ENCODE peak calls at places on chromosomes 5 and 9, in eight cellular contexts. M, O, S, F, L, P, D and N are unnamed samples.

GRCh38 chr5:132050136-132050535 is 10.3 kb upstream of the IL3 start:
- DNase-seq in O (no peak), S (no peak), P (peak), D (peak), F (no peak), L (peak), M (peak), N (peak)

GRCh38 chr9:21778300-21778699 is 24.1 kb upstream of the MTAP start:
- DNase-seq in P (no peak), S (no peak), D (no peak), O (peak), L (no peak), F (no peak), M (no peak), N (no peak)

GRCh38 chr9:32395483-32396216 is 11.2 kb downstream of the ACO1 start:
- DNase-seq in M (peak), P (peak), O (peak), F (no peak), S (no peak), D (no peak), L (peak), N (no peak)

GRCh38 chr9:131257266-131258025 is 18.9 kb downstream of the FAM78A start:
- DNase-seq in S (no peak), M (peak), P (no peak), L (no peak), O (no peak), D (peak), F (no peak), N (no peak)

GRCh38 chr5:139354186-139354585 is 12.5 kb downstream of the PAIP2 start:
- DNase-seq in D (no peak), F (no peak), O (no peak), M (no peak), P (no peak), L (no peak), S (no peak), N (no peak)

GRCh38 chr9:88535226-88535931 is 401 bp downstream of the NXNL2 start:
- DNase-seq in L (no peak), D (peak), O (no peak), S (no peak), P (no peak), F (no peak), M (no peak), N (no peak)

GRCh38 chr5:115243412-115243811 is 19.3 kb downstream of the PGGT1B start:
- DNase-seq in D (no peak), M (no peak), L (no peak), S (no peak), F (no peak), O (peak), P (no peak), N (no peak)

GRCh38 chr9:131238402-131239021 is 37.8 kb downstream of the FAM78A start:
- DNase-seq in M (peak), D (peak), F (peak), O (peak), P (peak), L (no peak), S (peak), N (no peak)

GRCh38 chr9:136225748-136226679 is 19.6 kb downstream of the QSOX2 start:
- DNase-seq in L (peak), O (peak), S (peak), D (peak), M (peak), P (no peak), F (peak), N (peak)

GRCh38 chr5:56075361-56075760 is 80.6 kb upstream of the IL6ST start:
- DNase-seq in P (peak), F (no peak), D (no peak), M (peak), S (no peak), O (peak), L (peak), N (no peak)

GRCh38 chr9:121958530-121958929 is 134.6 kb downstream of the TTLL11 start:
- DNase-seq in S (no peak), O (no peak), L (no peak), P (no peak), D (no peak), M (no peak), F (no peak), N (no peak)

GRCh38 chr9:135016876-135017275 is 70.6 kb upstream of the OLFM1 start:
- DNase-seq in M (no peak), O (no peak), D (no peak), P (no peak), F (no peak), L (no peak), S (no peak), N (no peak)

GRCh38 chr9:116377179-116377790 is 223.7 kb downstream of the PAPPA start:
- DNase-seq in O (peak), L (no peak), D (no peak), F (no peak), P (no peak), S (no peak), M (no peak), N (no peak)

GRCh38 chr5:31916327-31916726 is 257.8 kb downstream of the GOLPH3 start:
- DNase-seq in M (no peak), L (peak), D (no peak), P (no peak), S (no peak), O (no peak), F (no peak), N (no peak)

GRCh38 chr5:139725073-139725830 is 70.4 kb upstream of the PSD2 start:
- DNase-seq in D (peak), S (no peak), F (no peak), L (no peak), M (peak), P (peak), O (peak), N (no peak)

GRCh38 chr5:89276566-89277305 is 393.8 kb upstream of the MEF2C start:
- DNase-seq in O (no peak), P (no peak), M (no peak), D (no peak), S (no peak), L (no peak), F (no peak), N (no peak)

GRCh38 chr5:55180016-55180415 is 7.0 kb upstream of the CDC20B start:
- DNase-seq in D (no peak), S (no peak), F (no peak), L (no peak), P (no peak), M (no peak), O (no peak), N (no peak)

GRCh38 chr9:119556129-119556875 is 187.1 kb upstream of the BRINP1 start:
- DNase-seq in D (peak), P (peak), L (peak), S (peak), F (peak), O (peak), M (peak), N (peak)

GRCh38 chr9:124270504-124271335 is 13.0 kb downstream of the NEK6 start:
- DNase-seq in M (no peak), F (no peak), O (peak), S (no peak), L (peak), D (no peak), P (peak), N (no peak)

GRCh38 chr5:98085593-98085992 is 687.9 kb upstream of the RGMB start:
- DNase-seq in O (no peak), M (no peak), S (no peak), D (no peak), L (no peak), P (no peak), F (no peak), N (no peak)

GRCh38 chr5:151805414-151806225 is 33.9 kb downstream of the G3BP1 start:
- DNase-seq in P (no peak), F (no peak), L (peak), O (peak), D (no peak), M (no peak), S (no peak), N (no peak)

GRCh38 chr9:70411141-70411929 is 3.1 kb downstream of the KLF9 start:
- DNase-seq in M (peak), L (peak), F (no peak), S (no peak), D (peak), P (peak), O (peak), N (peak)

GRCh38 chr9:132141364-132141947 is 20.4 kb upstream of the NTNG2 start:
- DNase-seq in M (no peak), O (peak), F (no peak), L (no peak), P (no peak), S (peak), D (peak), N (no peak)

GRCh38 chr5:1824109-1824821 is 23.1 kb downstream of the NDUFS6 start:
- DNase-seq in O (no peak), P (no peak), M (no peak), S (no peak), L (no peak), F (no peak), D (peak), N (no peak)

GRCh38 chr5:103133231-103133630 is 13.1 kb downstream of the PPIP5K2 start:
- DNase-seq in D (no peak), M (no peak), O (no peak), P (no peak), L (no peak), S (no peak), F (no peak), N (no peak)

GRCh38 chr9:34242830-34243229 is 64.0 kb downstream of the UBAP1 start:
- DNase-seq in D (no peak), M (no peak), P (no peak), S (no peak), F (no peak), L (no peak), O (peak), N (no peak)

GRCh38 chr9:90460220-90460619 is 182.4 kb downstream of the DIRAS2 start:
- DNase-seq in F (no peak), D (no peak), S (no peak), P (no peak), L (no peak), O (no peak), M (no peak), N (no peak)

GRCh38 chr5:14675309-14675708 is 10.8 kb downstream of the OTULIN start:
- DNase-seq in P (no peak), M (no peak), D (no peak), F (no peak), O (no peak), S (no peak), L (no peak), N (no peak)

GRCh38 chr5:172852490-172853354 is 18.7 kb downstream of the ERGIC1 start:
- DNase-seq in S (no peak), D (no peak), M (no peak), F (no peak), O (no peak), P (no peak), L (no peak), N (peak)

GRCh38 chr9:17837931-17838330 is 259.1 kb downstream of the SH3GL2 start:
- DNase-seq in D (no peak), S (no peak), F (no peak), O (no peak), M (no peak), L (no peak), P (no peak), N (no peak)

GRCh38 chr5:125446986-125447385 is 700.5 kb upstream of the ZNF608 start:
- DNase-seq in L (no peak), M (no peak), P (no peak), O (peak), S (no peak), D (no peak), F (no peak), N (no peak)

GRCh38 chr9:103881419-103881818 is 212.7 kb upstream of the SMC2 start:
- DNase-seq in M (no peak), O (no peak), L (no peak), P (no peak), F (no peak), S (no peak), D (no peak), N (no peak)

GRCh38 chr5:132487095-132487428 is 3.5 kb downstream of the IRF1 start:
- DNase-seq in L (no peak), O (no peak), P (peak), S (no peak), M (no peak), F (no peak), D (no peak), N (no peak)

GRCh38 chr5:122723606-122724352 is 51.1 kb upstream of the SNX2 start:
- DNase-seq in M (no peak), L (peak), P (no peak), O (peak), S (no peak), F (no peak), D (no peak), N (no peak)

GRCh38 chr5:93164690-93165089 is 416.3 kb downstream of the NR2F1-AS1 start:
- DNase-seq in O (peak), F (no peak), L (no peak), P (no peak), S (no peak), D (no peak), M (no peak), N (no peak)

GRCh38 chr9:11506980-11507379 is 894.2 kb upstream of the PTPRD start:
- DNase-seq in F (no peak), S (no peak), L (no peak), D (no peak), P (no peak), M (no peak), O (no peak), N (no peak)
- TF ChIP-seq CTCF in F (no peak), S (no peak), L (no peak), D (no peak), P (no peak), M (no peak), O (no peak), N (no peak)

GRCh38 chr9:37784640-37785483 is at the start of gene EXOSC3:
- DNase-seq in O (peak), D (peak), P (peak), F (peak), L (peak), M (peak), S (peak), N (peak)
- TF ChIP-seq CTCF in O (no peak), D (no peak), P (no peak), F (no peak), L (no peak), M (peak), S (peak), N (no peak)

GRCh38 chr5:8247074-8247473 is 378.1 kb downstream of the MTRR start:
- DNase-seq in M (no peak), L (no peak), S (no peak), P (no peak), D (no peak), F (no peak), O (no peak), N (no peak)

GRCh38 chr5:8241558-8241957 is 372.6 kb downstream of the MTRR start:
- DNase-seq in S (no peak), P (no peak), L (no peak), D (no peak), O (no peak), F (no peak), M (no peak), N (no peak)

GRCh38 chr5:8253376-8253775 is 384.4 kb downstream of the MTRR start:
- DNase-seq in S (no peak), D (no peak), O (no peak), P (no peak), M (no peak), L (no peak), F (no peak), N (no peak)

DNA sequence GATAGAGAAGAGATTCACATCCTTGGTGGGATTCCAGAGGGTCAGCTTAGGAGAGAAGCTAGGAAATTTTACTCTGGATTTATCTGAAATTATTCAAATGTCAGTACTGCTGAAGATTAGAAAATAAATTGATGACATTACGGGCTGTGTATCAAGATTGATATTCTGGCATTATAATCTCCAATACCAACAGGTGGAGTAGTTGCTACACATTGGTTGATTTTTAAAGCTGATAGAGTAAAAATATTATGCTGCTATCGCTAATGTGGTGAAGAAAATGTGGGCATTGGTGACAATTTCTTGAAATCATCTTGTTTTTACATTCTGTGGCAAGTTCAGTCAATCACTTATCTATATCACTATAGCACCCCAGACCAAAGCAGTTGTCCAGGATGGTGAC is 378.5 kb downstream of the MTRR start:
- DNase-seq in S (no peak), D (no peak), O (no peak), F (no peak), M (no peak), L (no peak), P (no peak), N (no peak)
- TF ChIP-seq CTCF in S (peak), D (no peak), O (no peak), F (no peak), M (no peak), L (no peak), P (peak), N (no peak)

GRCh38 chr9:114539718-114540410 is 34.6 kb upstream of the WHRN start:
- DNase-seq in F (no peak), D (no peak), O (no peak), M (no peak), S (no peak), P (no peak), L (no peak), N (no peak)

GRCh38 chr9:114532561-114533237 is 27.4 kb upstream of the WHRN start:
- DNase-seq in M (no peak), O (no peak), S (no peak), P (no peak), F (no peak), L (no peak), D (no peak), N (no peak)

GRCh38 chr9:114538241-114538640 is 33.0 kb upstream of the WHRN start:
- DNase-seq in D (peak), M (no peak), S (no peak), O (no peak), L (no peak), P (no peak), F (peak), N (no peak)
- TF ChIP-seq CTCF in D (peak), M (no peak), S (no peak), O (no peak), L (no peak), P (no peak), F (no peak), N (no peak)

DNA sequence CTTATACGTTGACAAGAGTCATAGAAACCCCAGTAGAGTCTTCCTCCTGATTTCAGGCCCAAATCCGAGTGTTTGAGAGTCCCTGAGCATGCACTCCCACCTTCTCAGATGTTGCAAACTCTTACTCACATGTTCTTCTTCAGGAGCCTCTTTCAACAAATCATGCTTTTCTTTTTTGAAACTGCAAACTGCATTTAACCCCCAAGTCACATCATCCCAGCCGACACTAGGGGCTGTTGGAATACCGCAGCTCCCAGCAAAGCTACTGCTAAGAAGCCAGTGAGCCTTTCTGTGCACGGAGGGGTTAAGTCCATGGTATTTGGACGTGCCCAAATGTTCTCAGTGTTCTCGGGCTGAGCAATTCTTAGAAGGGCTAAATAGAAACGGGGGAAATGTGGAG is 282.9 kb downstream of the NFIB start:
- DNase-seq in P (peak), F (no peak), O (peak), M (peak), S (no peak), L (peak), D (no peak), N (no peak)
- TF ChIP-seq CTCF in P (no peak), F (no peak), O (peak), M (peak), S (peak), L (no peak), D (no peak), N (no peak)

GRCh38 chr9:86239053-86239770 is 20.2 kb downstream of the C9orf153 start:
- DNase-seq in S (no peak), D (no peak), F (no peak), L (no peak), M (no peak), P (no peak), O (peak), N (no peak)
- TF ChIP-seq CTCF in S (no peak), D (no peak), F (no peak), L (no peak), M (no peak), P (no peak), O (no peak), N (no peak)

GRCh38 chr9:76297721-76298239 is 96.4 kb downstream of the RFK start:
- DNase-seq in D (no peak), P (peak), M (peak), F (no peak), O (peak), S (no peak), L (peak), N (no peak)

GRCh38 chr9:76294301-76294700 is 99.9 kb downstream of the RFK start:
- DNase-seq in F (no peak), M (no peak), L (no peak), O (no peak), S (no peak), P (no peak), D (no peak), N (no peak)

GRCh38 chr9:76296561-76297276 is 97.5 kb downstream of the RFK start:
- DNase-seq in O (no peak), P (no peak), F (no peak), L (no peak), D (no peak), S (no peak), M (no peak), N (no peak)

GRCh38 chr9:76302543-76302942 is 91.7 kb downstream of the RFK start:
- DNase-seq in L (no peak), F (no peak), P (no peak), S (no peak), D (no peak), O (no peak), M (no peak), N (no peak)

GRCh38 chr9:76298497-76299144 is 95.6 kb downstream of the RFK start:
- DNase-seq in M (no peak), D (no peak), P (no peak), O (no peak), L (no peak), S (no peak), F (no peak), N (no peak)
- TF ChIP-seq CTCF in M (no peak), D (no peak), P (no peak), O (no peak), L (no peak), S (no peak), F (no peak), N (no peak)

DNA sequence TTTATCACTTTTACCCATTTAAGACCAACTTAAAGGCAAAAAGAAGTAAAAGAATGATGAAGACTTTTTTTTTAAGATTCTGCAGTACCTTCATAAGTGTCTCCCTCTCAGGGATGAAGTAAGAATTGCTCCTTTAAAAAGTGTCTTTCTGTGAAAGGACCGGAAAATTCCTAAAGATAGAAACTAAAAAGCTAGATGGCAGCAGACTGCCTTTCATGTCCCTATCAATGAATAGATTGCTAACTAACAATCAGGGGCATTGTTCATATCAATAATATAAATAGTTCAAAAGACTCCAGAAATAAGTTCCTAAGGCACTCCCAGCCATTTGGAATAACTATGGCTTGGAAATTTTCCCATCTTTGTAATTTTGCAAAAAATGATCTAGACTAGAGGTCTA is 558.0 kb downstream of the PDE4D start:
- DNase-seq in L (no peak), M (no peak), O (no peak), F (no peak), D (no peak), S (no peak), P (no peak), N (no peak)
- TF ChIP-seq CTCF in L (no peak), M (peak), O (no peak), F (no peak), D (no peak), S (no peak), P (no peak), N (no peak)